ENCODE peak calls at places on chromosomes 16 and 17, in five cellular contexts. I is H9, S is neural progenitor cell, G is IMR-90, N is fibroblast of lung. E is an unnamed sample.

GRCh38 chr17:16916557-16916920 is 55.4 kb downstream of the TNFRSF13B start:
- DNase-seq in S (no peak), I (no peak), N (no peak), G (no peak), E (no peak)

GRCh38 chr17:691423-691822 is 23.2 kb downstream of the VPS53 start:
- DNase-seq in N (no peak), G (peak), S (no peak), I (no peak), E (peak)

GRCh38 chr16:89435051-89435450 is 55.3 kb downstream of the ANKRD11 start:
- DNase-seq in I (no peak), S (no peak), G (no peak), N (no peak), E (no peak)

GRCh38 chr16:14057878-14058382 is 13.2 kb upstream of the MRTFB start:
- DNase-seq in S (no peak), N (no peak), G (no peak), I (no peak), E (no peak)

GRCh38 chr16:68992521-68992920 is 112.9 kb upstream of the HAS3 start:
- DNase-seq in S (no peak), G (peak), N (peak), I (no peak), E (peak)

GRCh38 chr17:59652119-59652518 is 32.4 kb downstream of the CLTC start:
- DNase-seq in S (no peak), N (peak), I (no peak), G (peak), E (peak)

GRCh38 chr17:81961087-81961514 is at the start of gene NOTUM:
- DNase-seq in G (peak), N (peak), S (peak), I (no peak), E (peak)

GRCh38 chr16:88902744-88903143 is 36.3 kb upstream of the PABPN1L start:
- DNase-seq in I (no peak), G (no peak), S (no peak), N (no peak), E (no peak)

GRCh38 chr17:77326636-77327035 is 185.9 kb downstream of the SEC14L1 start:
- DNase-seq in S (no peak), N (no peak), G (no peak), I (peak), E (no peak)

GRCh38 chr17:79043931-79044320 is 20.0 kb downstream of the C1QTNF1 start:
- DNase-seq in G (no peak), N (no peak), I (no peak), S (no peak), E (no peak)

GRCh38 chr17:43430936-43431649 is 32.3 kb downstream of the ARL4D start:
- DNase-seq in I (no peak), N (no peak), G (no peak), S (peak), E (no peak)

GRCh38 chr17:59827721-59828477 is 64.8 kb downstream of the TUBD1 start:
- DNase-seq in S (no peak), N (no peak), I (no peak), G (no peak), E (no peak)

GRCh38 chr17:48611681-48612455 is 1.1 kb upstream of the HOXB7 start:
- DNase-seq in S (peak), N (no peak), I (peak), G (no peak), E (peak)

GRCh38 chr16:79316004-79316458 is 284.5 kb downstream of the MAF start:
- DNase-seq in S (no peak), I (no peak), N (no peak), G (no peak), E (no peak)

GRCh38 chr16:21283521-21284289 is 5.6 kb upstream of the CRYM start:
- DNase-seq in G (peak), N (peak), S (peak), I (peak), E (peak)

GRCh38 chr17:59785091-59785799 is 77.8 kb downstream of the VMP1 start:
- DNase-seq in N (peak), S (no peak), G (no peak), I (no peak), E (peak)

GRCh38 chr17:13437966-13438779 is 163.6 kb downstream of the HS3ST3A1 start:
- DNase-seq in I (no peak), S (peak), G (no peak), N (peak), E (peak)

GRCh38 chr16:86150646-86151371 is 251.8 kb downstream of the IRF8 start:
- DNase-seq in S (no peak), I (no peak), G (no peak), N (no peak), E (no peak)

GRCh38 chr17:54924405-54924804 is 23.8 kb downstream of the TOM1L1 start:
- DNase-seq in G (no peak), N (no peak), I (no peak), S (no peak), E (no peak)

GRCh38 chr17:54920819-54921218 is 20.2 kb downstream of the TOM1L1 start:
- DNase-seq in S (no peak), G (no peak), I (no peak), N (no peak), E (no peak)

GRCh38 chr17:54916721-54917120 is 16.1 kb downstream of the TOM1L1 start:
- DNase-seq in S (no peak), N (no peak), I (no peak), G (no peak), E (no peak)

GRCh38 chr17:54919456-54919855 is 18.8 kb downstream of the TOM1L1 start:
- DNase-seq in G (no peak), S (no peak), N (no peak), I (no peak), E (no peak)
- H2AFZ ChIP-seq in G (no peak), S (no peak), N (no peak), I (no peak), E (no peak)

GRCh38 chr17:4839221-4839620 is 6.1 kb downstream of the MINK1 start:
- DNase-seq in S (no peak), I (no peak), G (no peak), N (no peak), E (no peak)
- H3K4me2 ChIP-seq in S (no peak), I (no peak), G (no peak), N (no peak), E (no peak)

GRCh38 chr16:15639061-15639568 is 3.8 kb downstream of the MARF1 start:
- DNase-seq in N (no peak), S (no peak), G (no peak), I (no peak), E (no peak)
- H3K9ac ChIP-seq in N (no peak), S (no peak), G (no peak), I (no peak), E (no peak)

DNA sequence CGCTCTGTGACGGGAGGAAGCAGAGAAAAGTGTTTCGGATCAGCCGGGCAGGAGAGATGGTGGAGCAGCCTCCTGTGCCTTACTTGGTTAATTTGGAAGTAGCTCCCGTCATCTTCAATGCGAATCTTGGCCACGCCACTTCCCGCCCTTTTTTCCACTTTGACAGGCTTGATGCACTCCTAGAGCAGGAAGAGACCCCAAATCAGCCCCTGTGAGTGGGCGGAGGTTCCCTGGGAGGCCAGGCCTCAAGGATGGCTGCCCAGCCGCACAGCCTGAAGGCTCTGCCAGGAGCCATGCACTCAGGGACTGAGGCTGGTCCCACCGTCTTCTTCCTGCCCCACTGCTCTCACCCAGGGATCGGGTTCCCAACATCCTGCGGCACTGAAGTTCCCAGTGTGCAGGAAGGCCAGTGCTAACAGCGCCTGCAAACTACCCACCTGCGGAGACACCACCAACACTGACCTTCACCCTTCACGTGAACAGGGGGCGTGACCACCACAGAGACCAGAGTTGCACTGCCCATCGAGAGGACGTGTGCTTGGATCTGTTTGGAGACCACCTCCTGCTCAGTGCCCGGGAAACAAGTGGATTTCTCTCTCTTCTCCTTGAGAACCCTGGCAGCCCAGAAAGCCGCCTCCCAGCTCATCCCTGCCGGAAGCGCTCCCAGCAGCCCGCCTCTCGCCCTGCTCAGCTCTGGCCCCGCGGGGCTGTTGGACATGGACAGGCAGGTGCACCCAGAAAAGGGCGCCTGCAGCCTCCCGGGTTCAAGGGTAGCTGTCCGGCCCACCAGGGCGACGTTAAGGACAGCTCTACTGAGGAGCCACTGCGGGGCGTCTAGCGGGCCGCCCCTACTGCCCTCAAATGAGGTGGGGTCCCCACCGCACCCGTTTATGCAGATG is 988 bp downstream of the CIAO3 start:
- DNase-seq in I (no peak), S (no peak), G (no peak), N (no peak), E (no peak)
- H2AFZ ChIP-seq in I (no peak), S (peak), G (peak), N (no peak), E (peak)

DNA sequence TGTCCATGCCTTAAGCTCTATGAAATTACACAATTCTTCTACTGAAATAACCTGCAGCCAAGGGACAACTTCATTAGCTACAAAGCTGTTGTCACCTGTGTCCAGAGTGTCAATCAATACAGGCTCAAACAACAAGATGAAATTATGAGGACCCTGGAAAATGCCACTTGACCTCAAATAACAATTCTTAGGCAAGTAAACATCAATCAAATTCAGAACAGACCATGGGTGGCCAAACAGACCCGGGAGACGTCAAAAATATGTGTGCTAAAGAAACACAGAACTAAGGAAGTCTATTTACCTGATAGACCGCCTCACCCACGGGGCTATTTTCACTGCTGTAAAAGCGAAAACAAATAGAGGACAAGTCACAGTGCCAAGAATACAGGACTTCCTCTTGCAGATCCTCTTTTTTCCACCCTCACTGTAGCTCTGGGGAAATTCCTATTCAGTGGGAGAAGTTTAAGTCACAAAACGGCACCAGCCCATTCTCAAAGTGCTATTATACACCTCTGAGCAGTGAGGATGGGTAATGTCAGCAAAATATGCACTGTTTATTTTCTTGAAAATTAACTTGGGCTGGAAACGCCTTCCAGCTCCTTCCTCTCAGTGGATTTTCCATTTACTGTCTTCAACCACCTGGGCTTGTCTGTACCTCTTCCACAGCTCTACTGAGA is 2.7 kb downstream of the LITAF start:
- DNase-seq in I (no peak), S (no peak), G (no peak), N (no peak), E (no peak)
- H3K4me2 ChIP-seq in I (no peak), S (no peak), G (peak), N (peak), E (peak)

DNA sequence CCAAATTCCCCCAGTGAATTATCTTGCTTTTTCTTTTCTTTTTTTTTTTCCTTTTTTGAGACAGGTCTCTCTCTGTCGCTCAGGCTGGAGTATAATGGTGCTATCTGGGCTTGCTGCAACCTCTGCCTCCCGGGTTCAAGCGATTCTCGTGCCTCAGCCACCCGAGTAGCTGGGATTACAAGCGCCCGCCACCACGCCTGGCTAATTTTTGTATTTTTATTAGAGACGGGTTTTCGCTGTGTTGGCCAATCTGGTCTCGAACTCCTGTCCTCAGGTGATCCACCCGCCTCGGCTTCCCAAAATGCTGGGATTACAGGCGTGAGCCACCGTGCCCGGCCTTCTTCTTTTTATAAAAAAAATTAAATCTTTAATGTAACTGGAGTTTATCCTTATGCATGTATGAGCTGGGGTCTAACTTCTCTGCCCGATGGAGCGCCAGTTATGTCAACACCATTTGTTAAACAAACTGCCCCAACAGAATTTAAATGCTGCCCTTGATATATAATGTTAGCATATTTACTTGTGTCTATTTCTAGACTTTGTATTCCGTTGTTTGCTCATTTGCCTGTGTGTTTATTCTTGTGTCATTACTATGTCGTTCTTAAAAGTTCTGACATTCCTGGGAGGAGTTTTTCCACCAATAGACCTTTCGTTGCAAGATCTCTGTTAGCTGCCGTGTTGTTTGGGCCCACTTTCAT is 535 bp upstream of the AURKB start:
- DNase-seq in S (no peak), G (no peak), N (no peak), I (no peak), E (peak)
- H3K9ac ChIP-seq in S (no peak), G (peak), N (peak), I (no peak), E (peak)

E was measured in GM23248.